ENCODE peak calls at places on chromosome X, in eight cellular contexts. W, M, P, U, N, A, X and G are unnamed samples.

GRCh38 chrX:130174051-130174704 is 2.4 kb downstream of the RAB33A start:
- DNase-seq in P (no peak), U (peak), A (peak), W (no peak), N (no peak), M (no peak), X (no peak), G (no peak)

GRCh38 chrX:20252392-20253231 is 14.1 kb downstream of the RPS6KA3 start:
- DNase-seq in P (peak), W (peak), X (no peak), N (no peak), A (no peak), M (peak), U (peak), G (peak)

GRCh38 chrX:114344756-114345155 is 239.1 kb upstream of the HTR2C start:
- DNase-seq in W (no peak), A (no peak), P (peak), X (no peak), M (no peak), N (no peak), U (peak), G (no peak)

GRCh38 chrX:71118032-71118984 is at the start of gene MED12:
- DNase-seq in U (peak), X (peak), A (peak), N (peak), M (peak), W (peak), P (peak), G (peak)

GRCh38 chrX:116873678-116874077 is 410.9 kb upstream of the CT83 start:
- DNase-seq in P (peak), N (no peak), A (no peak), U (no peak), X (no peak), M (no peak), W (no peak), G (no peak)

GRCh38 chrX:54066841-54067240 is 22.6 kb upstream of the PHF8 start:
- DNase-seq in W (no peak), N (no peak), P (peak), M (no peak), X (no peak), A (no peak), U (peak), G (no peak)

GRCh38 chrX:57906790-57907189 is 3.5 kb downstream of the ZXDA start:
- DNase-seq in X (no peak), M (no peak), N (no peak), A (no peak), U (peak), W (no peak), P (peak), G (no peak)

GRCh38 chrX:97529801-97530200 is 646.1 kb downstream of the RPA4 start:
- DNase-seq in W (no peak), X (no peak), U (peak), P (no peak), M (no peak), A (no peak), N (no peak), G (no peak)

GRCh38 chrX:133985164-133986007 is at the start of gene GPC3:
- DNase-seq in A (no peak), P (peak), W (peak), U (peak), M (peak), N (peak), X (no peak), G (peak)

GRCh38 chrX:68443155-68443868 is 10.0 kb upstream of the OPHN1 start:
- DNase-seq in P (peak), U (peak), A (no peak), M (no peak), N (no peak), W (peak), X (no peak), G (peak)

GRCh38 chrX:154435171-154435733 is 1.7 kb upstream of the GDI1 start:
- DNase-seq in W (no peak), N (no peak), X (no peak), U (no peak), P (no peak), M (no peak), A (no peak), G (no peak)

GRCh38 chrX:154436290-154436596 is 711 bp upstream of the GDI1 start:
- DNase-seq in A (no peak), U (no peak), N (no peak), W (no peak), X (no peak), M (no peak), P (no peak), G (no peak)

GRCh38 chrX:154437971-154438893 is 1.3 kb downstream of the GDI1 start:
- DNase-seq in M (no peak), U (no peak), X (no peak), N (no peak), P (no peak), A (no peak), W (no peak), G (no peak)

GRCh38 chrX:154436597-154437397 is at the start of gene GDI1:
- DNase-seq in N (peak), W (peak), P (no peak), U (peak), A (no peak), X (no peak), M (no peak), G (peak)

DNA sequence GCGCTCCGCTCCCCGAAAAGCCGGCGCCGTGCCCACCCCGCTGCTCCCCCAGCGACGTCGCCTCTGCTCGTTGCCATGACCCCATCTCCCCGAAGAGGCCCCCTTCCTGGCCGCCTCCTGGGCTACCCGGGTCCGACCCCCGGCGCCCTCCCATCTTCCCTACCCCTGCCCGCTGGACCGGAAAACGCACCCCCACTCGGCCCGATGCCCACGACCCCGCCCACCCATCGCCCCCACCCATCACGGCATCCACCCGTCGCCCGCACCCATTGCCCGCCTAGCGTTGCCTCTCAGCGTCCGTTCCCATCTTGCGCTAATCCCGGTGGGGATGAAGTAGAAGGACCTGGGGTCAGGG is 421 bp downstream of the GDI1 start:
- DNase-seq in A (no peak), U (no peak), W (no peak), N (no peak), X (no peak), P (no peak), M (no peak), G (no peak)
- TF ChIP-seq CTCF in A (no peak), U (no peak), W (no peak), N (no peak), X (no peak), P (no peak), M (no peak), G (no peak)

GRCh38 chrX:148567779-148568178 is 67.4 kb downstream of the AFF2 start:
- DNase-seq in A (no peak), P (no peak), N (no peak), U (no peak), W (no peak), X (no peak), M (no peak), G (no peak)
- TF ChIP-seq CTCF in A (no peak), P (no peak), N (no peak), U (no peak), W (no peak), X (no peak), M (no peak), G (no peak)

GRCh38 chrX:22345884-22346283 is 73.2 kb downstream of the CBLL2 start:
- DNase-seq in X (no peak), N (no peak), A (no peak), P (peak), W (no peak), M (no peak), U (no peak), G (no peak)

GRCh38 chrX:22338740-22339139 is 66.0 kb downstream of the CBLL2 start:
- DNase-seq in W (no peak), U (no peak), P (peak), N (no peak), A (no peak), M (no peak), X (no peak), G (no peak)

GRCh38 chrX:22339459-22339858 is 66.7 kb downstream of the CBLL2 start:
- DNase-seq in M (no peak), X (no peak), P (no peak), W (no peak), N (no peak), U (no peak), A (no peak), G (no peak)

GRCh38 chrX:22343192-22343591 is 70.5 kb downstream of the CBLL2 start:
- DNase-seq in N (no peak), A (no peak), U (no peak), W (no peak), P (no peak), X (no peak), M (no peak), G (no peak)

GRCh38 chrX:22340022-22340616 is 67.4 kb downstream of the CBLL2 start:
- DNase-seq in P (peak), N (no peak), W (no peak), M (no peak), X (no peak), U (no peak), A (no peak), G (no peak)
- TF ChIP-seq CTCF in P (no peak), N (no peak), W (no peak), M (no peak), X (no peak), U (no peak), A (no peak), G (no peak)

GRCh38 chrX:12950851-12951589 is 23.9 kb upstream of the TMSB4X start:
- DNase-seq in U (peak), A (no peak), M (peak), N (peak), X (no peak), P (no peak), W (peak), G (peak)
- TF ChIP-seq CTCF in U (peak), A (peak), M (peak), N (no peak), X (no peak), P (peak), W (peak), G (no peak)

DNA sequence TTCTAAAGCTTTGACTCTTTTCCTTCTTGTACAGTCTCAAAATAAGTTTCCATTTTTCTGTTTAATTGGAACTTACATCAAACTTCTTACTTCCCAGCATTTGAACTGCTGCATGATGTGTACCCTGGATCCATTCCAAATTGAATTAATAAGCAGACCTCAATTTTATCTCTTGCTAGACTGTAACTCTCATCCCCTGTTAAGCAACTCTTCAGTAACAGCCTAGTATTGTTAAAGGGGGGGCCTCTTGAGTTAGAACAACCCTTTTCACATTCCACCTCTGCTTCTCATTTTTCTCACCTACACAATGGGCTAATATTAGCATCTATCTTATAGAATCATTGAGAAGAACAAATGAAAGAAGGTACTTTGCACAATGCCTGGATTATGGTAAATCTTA is 169.4 kb downstream of the IL1RAPL1 start:
- DNase-seq in N (no peak), U (peak), P (no peak), M (no peak), A (no peak), W (no peak), X (no peak), G (no peak)
- TF ChIP-seq CTCF in N (no peak), U (no peak), P (no peak), M (no peak), A (no peak), W (no peak), X (no peak), G (no peak)

DNA sequence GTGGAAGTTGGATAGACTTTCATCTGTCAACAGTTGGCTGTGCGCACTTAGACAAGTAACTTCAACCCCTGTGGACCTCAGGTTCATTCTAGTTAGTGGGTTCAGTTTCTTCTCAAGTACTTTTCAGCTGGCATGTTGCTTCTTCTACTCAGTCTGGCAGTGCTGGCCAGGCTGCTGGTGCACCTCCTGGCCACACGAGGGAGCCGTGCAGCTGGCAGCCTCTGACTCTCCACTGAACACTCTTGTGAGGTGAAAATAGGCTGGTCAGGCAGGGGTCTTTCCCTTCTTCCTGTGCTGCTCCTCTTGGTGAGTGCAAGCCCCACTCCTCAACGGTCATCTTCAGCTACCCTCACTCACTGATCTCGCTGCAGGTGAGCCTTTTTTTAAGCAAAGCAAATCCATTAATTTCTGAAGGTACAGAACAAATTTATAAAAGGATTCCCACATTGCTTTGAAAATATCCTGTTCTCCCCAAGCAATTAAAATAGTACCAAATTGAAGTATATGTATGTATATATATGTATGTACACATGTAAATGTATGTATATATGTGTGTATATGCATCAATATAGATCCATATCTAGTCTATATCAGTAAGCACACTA is 30.6 kb downstream of the LONRF3 start:
- DNase-seq in M (peak), N (no peak), X (peak), A (no peak), W (peak), U (peak), P (peak), G (peak)
- TF ChIP-seq CTCF in M (peak), N (peak), X (peak), A (peak), W (peak), U (peak), P (peak), G (peak)